ENCODE peak calls at places on chromosomes 16 and 17, in seven cellular contexts. F, U, T, N, R, Y and V are unnamed samples.

GRCh38 chr16:4273858-4274291 is 1.1 kb upstream of the TFAP4 start:
- DNase-seq in Y (no peak), U (peak), N (peak), F (peak), T (no peak), R (no peak), V (peak)

GRCh38 chr16:51389881-51390280 is 238.8 kb upstream of the SALL1 start:
- DNase-seq in N (no peak), Y (no peak), R (no peak), F (no peak), T (no peak), U (no peak), V (no peak)

GRCh38 chr16:7025616-7026190 is 306.9 kb upstream of the RBFOX1 start:
- DNase-seq in N (peak), Y (peak), F (no peak), T (peak), U (peak), R (peak), V (peak)

GRCh38 chr16:83533193-83533592 is 274.6 kb upstream of the HSBP1 start:
- DNase-seq in T (no peak), R (no peak), U (no peak), F (no peak), Y (peak), N (peak), V (no peak)

GRCh38 chr17:73990290-73990689 is 213.2 kb upstream of the RPL38 start:
- DNase-seq in R (no peak), F (no peak), N (no peak), T (no peak), U (no peak), Y (no peak), V (no peak)

GRCh38 chr16:49734330-49734729 is 121.6 kb downstream of the ZNF423 start:
- DNase-seq in N (no peak), U (no peak), T (no peak), R (no peak), F (no peak), Y (no peak), V (no peak)

GRCh38 chr17:66474258-66474657 is 171.8 kb downstream of the PRKCA start:
- DNase-seq in U (no peak), T (no peak), Y (no peak), F (no peak), N (no peak), R (no peak), V (no peak)

GRCh38 chr16:11325404-11326083 is 19.7 kb upstream of the RMI2 start:
- DNase-seq in T (no peak), N (no peak), F (no peak), R (no peak), Y (no peak), U (peak), V (no peak)

GRCh38 chr17:64236827-64237403 is 26.1 kb downstream of the TEX2 start:
- DNase-seq in T (no peak), Y (no peak), N (peak), F (no peak), R (no peak), U (peak), V (no peak)

GRCh38 chr17:60959011-60959410 is 281.4 kb downstream of the BCAS3 start:
- DNase-seq in N (no peak), R (no peak), T (no peak), U (no peak), F (no peak), Y (no peak), V (no peak)

GRCh38 chr17:218711-219110 is 37.3 kb upstream of the DOC2B start:
- DNase-seq in T (no peak), Y (no peak), N (no peak), U (no peak), R (no peak), F (no peak), V (no peak)

GRCh38 chr16:51245306-51245705 is 94.2 kb upstream of the SALL1 start:
- DNase-seq in R (no peak), N (no peak), F (no peak), U (no peak), Y (no peak), T (no peak), V (no peak)

GRCh38 chr17:47188266-47188665 is 829 bp downstream of the CDC27 start:
- DNase-seq in N (peak), T (no peak), R (peak), Y (no peak), U (peak), F (no peak), V (peak)

GRCh38 chr16:84446086-84446485 is 58.4 kb downstream of the MEAK7 start:
- DNase-seq in U (no peak), Y (no peak), F (no peak), T (no peak), R (no peak), N (peak), V (no peak)

GRCh38 chr17:80245566-80246265 is 14.9 kb upstream of the RNF213 start:
- DNase-seq in F (no peak), N (no peak), Y (no peak), R (no peak), U (no peak), T (no peak), V (no peak)

GRCh38 chr16:7526736-7527135 is 194.1 kb downstream of the RBFOX1 start:
- DNase-seq in F (no peak), R (no peak), Y (no peak), U (no peak), T (no peak), N (no peak), V (no peak)

GRCh38 chr17:50534222-50534978 is 1.9 kb downstream of the EPN3 start:
- DNase-seq in N (peak), Y (no peak), U (no peak), R (no peak), T (no peak), F (no peak), V (no peak)

GRCh38 chr17:11558681-11559234 is 39.5 kb upstream of the DNAH9 start:
- DNase-seq in R (no peak), T (no peak), N (no peak), U (no peak), F (no peak), Y (no peak), V (no peak)

GRCh38 chr17:31224366-31224765 is 72.7 kb downstream of the OMG start:
- DNase-seq in F (no peak), Y (no peak), T (no peak), R (no peak), N (no peak), U (no peak), V (no peak)

GRCh38 chr17:69166957-69167356 is 25.3 kb upstream of the ABCA6 start:
- DNase-seq in F (no peak), U (no peak), R (no peak), N (no peak), Y (no peak), T (no peak), V (no peak)

GRCh38 chr16:82016268-82016667 is 5.0 kb upstream of the SDR42E1 start:
- DNase-seq in F (no peak), U (peak), R (peak), Y (no peak), T (no peak), N (peak), V (no peak)

GRCh38 chr17:30344283-30345088 is 10.6 kb upstream of the TMIGD1 start:
- DNase-seq in U (no peak), N (peak), Y (no peak), F (no peak), T (no peak), R (no peak), V (no peak)

GRCh38 chr17:66413564-66414520 is 111.4 kb downstream of the PRKCA start:
- DNase-seq in N (no peak), T (no peak), Y (no peak), U (no peak), R (no peak), F (no peak), V (no peak)

GRCh38 chr17:66386789-66387351 is 84.5 kb downstream of the PRKCA start:
- DNase-seq in F (no peak), T (no peak), Y (no peak), N (peak), R (no peak), U (no peak), V (no peak)

GRCh38 chr17:15334266-15334665 is 7.1 kb downstream of the TEKT3 start:
- DNase-seq in U (no peak), R (no peak), N (peak), F (no peak), T (no peak), Y (no peak), V (no peak)

GRCh38 chr17:16442594-16443389 is 27.4 kb downstream of the TRPV2 start:
- DNase-seq in Y (no peak), N (peak), U (peak), T (no peak), R (no peak), F (no peak), V (no peak)

GRCh38 chr17:56478836-56479447 is 114.6 kb upstream of the NOG start:
- DNase-seq in N (peak), F (no peak), Y (no peak), T (no peak), R (peak), U (peak), V (peak)

GRCh38 chr16:82655315-82655714 is 28.5 kb downstream of the CDH13 start:
- DNase-seq in F (peak), N (no peak), T (no peak), Y (no peak), U (no peak), R (peak), V (peak)

GRCh38 chr16:3798827-3799226 is 81.5 kb upstream of the TRAP1 start:
- DNase-seq in T (no peak), Y (no peak), N (no peak), F (no peak), R (no peak), U (no peak), V (no peak)

GRCh38 chr17:76071497-76072148 is 694 bp downstream of the SRP68 start:
- DNase-seq in U (peak), Y (no peak), N (no peak), R (no peak), F (no peak), T (no peak), V (no peak)